ENCODE peak calls at places on chromosomes 13 and 19, in nine cellular contexts. H, O, V, I, L, E, Y, S and X are unnamed samples.

GRCh38 chr13:110541526-110541920 is 20.0 kb downstream of the RAB20 start:
- DNase-seq in V (no peak), O (no peak), S (no peak), Y (no peak), L (no peak), H (no peak), E (no peak), I (no peak), X (no peak)

GRCh38 chr13:27353166-27353583 is 71.2 kb upstream of the GTF3A start:
- DNase-seq in H (no peak), V (no peak), Y (no peak), I (no peak), O (no peak), L (no peak), S (no peak), E (no peak), X (no peak)

GRCh38 chr13:49497272-49497671 is 1.5 kb downstream of the PHF11 start:
- DNase-seq in L (no peak), V (no peak), E (no peak), Y (no peak), S (no peak), O (no peak), I (no peak), H (no peak), X (no peak)

GRCh38 chr19:18091217-18091608 is 4.5 kb upstream of the IL12RB1 start:
- DNase-seq in O (no peak), S (peak; percentile 49), H (no peak), Y (peak; percentile 80), E (peak; percentile 76), V (peak; percentile 43), I (peak; percentile 32), L (no peak), X (no peak)

GRCh38 chr19:5838437-5839311 is 828 bp downstream of the FUT6 start:
- DNase-seq in Y (no peak), H (no peak), L (no peak), E (no peak), I (no peak), O (no peak), S (no peak), V (no peak), X (no peak)

GRCh38 chr19:38392707-38393308 is 4.3 kb downstream of the SPRED3 start:
- DNase-seq in I (no peak), V (no peak), H (no peak), Y (no peak), L (no peak), E (no peak), S (no peak), O (no peak), X (no peak)

GRCh38 chr13:101845501-101846012 is 393.1 kb downstream of the ITGBL1 start:
- DNase-seq in S (no peak), Y (no peak), O (no peak), V (no peak), E (no peak), I (no peak), H (peak; percentile 22), L (peak; percentile 66), X (no peak)

GRCh38 chr19:13644648-13645047 is 119.7 kb upstream of the MRI1 start:
- DNase-seq in H (no peak), O (peak; percentile 55), Y (no peak), E (no peak), L (no peak), S (no peak), V (no peak), I (no peak), X (no peak)

GRCh38 chr13:54287062-54287764 is 1258.6 kb downstream of the OLFM4 start:
- DNase-seq in L (peak; percentile 76), H (no peak), I (no peak), Y (no peak), V (no peak), E (peak; percentile 31), O (no peak), S (no peak), X (no peak)

GRCh38 chr13:63910406-63910957 is 2494.8 kb upstream of the PCDH20 start:
- DNase-seq in E (no peak), O (peak; percentile 18), L (peak; percentile 75), S (no peak), H (peak; percentile 52), I (no peak), V (no peak), Y (no peak), X (peak; percentile 2)

GRCh38 chr19:46611791-46612190 is 10.7 kb downstream of the CALM3 start:
- DNase-seq in V (no peak), Y (no peak), E (peak; percentile 55), O (no peak), I (no peak), L (peak; percentile 37), H (no peak), S (no peak), X (no peak)

GRCh38 chr19:1646931-1647663 is 5.3 kb downstream of the TCF3 start:
- DNase-seq in E (peak; percentile 57), S (no peak), L (no peak), I (no peak), O (peak; percentile 8), V (no peak), H (no peak), Y (no peak), X (no peak)

GRCh38 chr13:50353651-50354415 is 338.6 kb downstream of the KCNRG start:
- DNase-seq in O (no peak), S (no peak), H (peak; percentile 9), I (no peak), L (no peak), E (no peak), V (no peak), Y (no peak), X (no peak)

GRCh38 chr13:113547248-113547971 is 37.1 kb upstream of the TFDP1 start:
- DNase-seq in E (peak; percentile 20), I (no peak), H (no peak), L (peak; percentile 22), S (peak; percentile 17), O (no peak), V (no peak), Y (peak; percentile 64), X (no peak)

GRCh38 chr19:5228932-5229777 is 111.5 kb downstream of the PTPRS start:
- DNase-seq in O (peak; percentile 31), E (no peak), L (no peak), S (no peak), I (no peak), H (no peak), Y (no peak), V (no peak), X (no peak)

GRCh38 chr19:12695514-12695913 is 917 bp downstream of the FBXW9 start:
- DNase-seq in E (no peak), I (no peak), O (no peak), L (no peak), H (no peak), S (no peak), Y (no peak), V (no peak), X (no peak)

GRCh38 chr13:32427852-32428580 is at the start of gene N4BP2L1:
- DNase-seq in I (peak; percentile 72), L (peak; percentile 85), O (peak; percentile 48), S (peak; percentile 76), V (peak; percentile 71), H (peak; percentile 18), Y (peak; percentile 92), E (peak; percentile 85), X (peak; percentile 48)
- H3K4me3 ChIP-seq in I (peak within 1 kb of the TSS; percentile 82), L (peak within 1 kb of the TSS; percentile 80), O (peak within 1 kb of the TSS; percentile 82), S (peak within 1 kb of the TSS; percentile 67), V (peak within 1 kb of the TSS; percentile 84), H (peak within 1 kb of the TSS; percentile 82), Y (peak within 1 kb of the TSS; percentile 86), E (peak within 1 kb of the TSS; percentile 72), X (peak within 1 kb of the TSS; percentile 54)

DNA sequence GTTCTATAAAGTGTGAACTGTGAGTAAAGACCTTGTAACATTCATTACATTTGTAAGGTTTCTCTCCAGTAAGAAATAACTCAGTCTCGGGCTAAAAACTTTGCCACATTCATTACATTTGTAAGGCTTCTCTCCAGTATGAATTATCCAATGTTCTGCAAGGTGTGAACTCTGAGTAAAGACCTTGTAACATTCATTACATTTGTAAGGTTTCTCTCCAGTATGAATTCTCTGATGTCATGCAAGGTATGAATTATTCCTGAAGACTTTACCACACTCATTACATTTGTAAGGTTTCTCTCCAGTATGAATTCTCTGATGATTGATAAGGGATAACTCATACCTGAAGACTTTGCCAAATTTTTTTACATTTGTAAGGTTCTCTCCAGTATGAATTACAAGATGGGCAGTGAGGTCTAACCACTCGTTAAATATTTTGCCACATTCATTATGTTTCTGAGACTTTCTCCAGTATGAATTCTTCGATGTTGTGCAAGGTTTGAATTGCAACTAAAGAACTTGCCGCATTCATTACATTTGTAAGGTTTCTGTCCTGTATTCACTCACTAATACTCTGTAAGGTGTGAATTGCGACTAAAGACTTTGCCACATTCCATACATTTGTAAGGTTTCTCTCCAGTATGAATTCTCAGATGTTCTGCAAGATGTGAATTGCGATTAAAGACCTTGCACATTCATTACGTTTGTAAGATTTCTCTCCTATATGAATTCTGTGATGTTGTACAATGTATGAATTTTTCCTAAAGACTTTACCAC is 21.2 kb downstream of the ZNF578 start:
- DNase-seq in I (no peak), V (no peak), H (no peak), O (no peak), S (no peak), L (no peak), E (no peak), Y (no peak), X (no peak)
- H3K9me3 ChIP-seq in I (peaks cover 100% of the 10 kb centered on the region), V (peaks cover 98% of the 10 kb centered on the region), H (peaks cover 78% of the 10 kb centered on the region), O (no peaks in the 10 kb centered on the region), S (peaks cover 41% of the 10 kb centered on the region), L (peaks cover 96% of the 10 kb centered on the region), E (peaks cover 99% of the 10 kb centered on the region), Y (peaks cover 100% of the 10 kb centered on the region), X (peaks cover 71% of the 10 kb centered on the region)

GRCh38 chr19:35205733-35206323 is 22.7 kb downstream of the FAM187B start:
- DNase-seq in O (no peak), S (no peak), E (no peak), V (no peak), Y (no peak), I (no peak), H (no peak), L (no peak), X (no peak)
- H3K4me3 ChIP-seq in O (no peak overlapping the region), S (no peak overlapping the region), E (no peak overlapping the region), V (no peak overlapping the region), Y (no peak overlapping the region), I (no peak overlapping the region), H (no peak overlapping the region), L (no peak overlapping the region), X (no peak overlapping the region)

GRCh38 chr19:21482863-21483276 is 22.5 kb upstream of the ZNF429 start:
- DNase-seq in Y (peak; percentile 88), O (peak; percentile 67), L (peak; percentile 80), S (peak; percentile 73), I (peak; percentile 68), V (peak; percentile 49), H (peak; percentile 21), E (peak; percentile 80), X (no peak)

GRCh38 chr19:21487969-21488368 is 17.4 kb upstream of the ZNF429 start:
- DNase-seq in I (no peak), E (no peak), L (peak; percentile 24), H (no peak), V (no peak), O (no peak), S (no peak), Y (no peak), X (no peak)

GRCh38 chr19:21483589-21484170 is 21.7 kb upstream of the ZNF429 start:
- DNase-seq in H (peak; percentile 3), V (peak; percentile 43), L (peak; percentile 93), S (peak; percentile 79), I (peak; percentile 76), O (peak; percentile 74), E (peak; percentile 78), Y (peak; percentile 69), X (no peak)

DNA sequence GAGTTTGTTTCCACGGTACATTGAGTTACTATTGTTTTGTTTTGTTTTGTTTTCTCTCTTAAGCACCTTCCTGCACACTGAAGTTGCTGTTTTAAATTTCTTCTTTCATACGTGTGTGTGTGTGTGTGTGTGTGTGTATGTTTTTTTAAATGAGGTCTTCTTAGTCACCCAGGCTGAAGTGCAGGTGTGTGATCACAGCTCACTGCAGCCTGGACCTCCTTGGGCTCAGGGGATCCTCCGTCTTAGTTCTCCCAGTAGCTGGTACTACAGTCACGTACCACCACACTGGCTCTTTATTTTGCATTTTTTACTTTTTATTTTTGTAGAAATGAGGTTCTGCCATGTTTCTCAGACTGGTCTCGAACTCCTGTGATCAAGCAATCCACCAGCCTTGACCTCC is 20.8 kb upstream of the ZNF429 start:
- DNase-seq in E (no peak), I (no peak), S (no peak), O (no peak), L (no peak), H (no peak), V (no peak), Y (no peak), X (no peak)
- H3K9me3 ChIP-seq in E (no peaks in the 10 kb centered on the region), I (no peaks in the 10 kb centered on the region), S (no peaks in the 10 kb centered on the region), O (no peaks in the 10 kb centered on the region), L (peaks cover 3% of the 10 kb centered on the region), H (peaks cover 24% of the 10 kb centered on the region), V (peaks cover 8% of the 10 kb centered on the region), Y (no peaks in the 10 kb centered on the region), X (no peaks in the 10 kb centered on the region)